ENCODE peak calls at places on chromosomes 3 and 15, in four cellular contexts. One of them, this sample, is unnamed. For H3K27me3, the result is how much of the 10 kb centered on the place peaks cover.

GRCh38 chr3:56762718-56763117 is 39.0 kb downstream of the ARHGEF3 start:
- DNase-seq in left lung: no peak
- DNase-seq in IMR-90: no peak
- DNase-seq in GM23248: no peak
- DNase-seq in this sample: no peak

GRCh38 chr3:27573780-27574437 is 89.7 kb upstream of the SLC4A7 start:
- DNase-seq in left lung: no peak
- DNase-seq in IMR-90: peak
- DNase-seq in GM23248: peak
- DNase-seq in this sample: no peak

GRCh38 chr3:119524931-119525662 is 26.8 kb downstream of the TIMMDC1 start:
- DNase-seq in left lung: no peak
- DNase-seq in IMR-90: no peak
- DNase-seq in GM23248: peak
- DNase-seq in this sample: no peak

GRCh38 chr3:170330366-170330765 is 27.1 kb upstream of the SKIL start:
- DNase-seq in left lung: no peak
- DNase-seq in IMR-90: peak
- DNase-seq in GM23248: peak
- DNase-seq in this sample: no peak

GRCh38 chr3:163555918-163556317 is 1522.4 kb downstream of the SI start:
- DNase-seq in left lung: no peak
- DNase-seq in IMR-90: no peak
- DNase-seq in GM23248: no peak
- DNase-seq in this sample: no peak

GRCh38 chr3:13770390-13771169 is 109.3 kb downstream of the WNT7A start:
- DNase-seq in left lung: no peak
- DNase-seq in IMR-90: no peak
- DNase-seq in GM23248: no peak
- DNase-seq in this sample: no peak

GRCh38 chr15:25362545-25362944 is 76.3 kb downstream of the UBE3A start:
- DNase-seq in left lung: no peak
- DNase-seq in IMR-90: no peak
- DNase-seq in GM23248: peak
- DNase-seq in this sample: no peak

GRCh38 chr15:31262901-31263671 is 63.5 kb upstream of the KLF13 start:
- DNase-seq in left lung: peak
- DNase-seq in IMR-90: peak
- DNase-seq in GM23248: peak
- DNase-seq in this sample: no peak

GRCh38 chr3:186099178-186099577 is 9.7 kb downstream of the ETV5 start:
- DNase-seq in left lung: peak
- DNase-seq in IMR-90: peak
- DNase-seq in GM23248: peak
- DNase-seq in this sample: no peak

GRCh38 chr3:65953301-65953812 is 85.4 kb downstream of the MAGI1 start:
- DNase-seq in left lung: peak
- DNase-seq in IMR-90: no peak
- DNase-seq in GM23248: no peak
- DNase-seq in this sample: no peak

GRCh38 chr3:36763850-36764703 is at the start of gene DCLK3:
- DNase-seq in left lung: no peak
- DNase-seq in IMR-90: no peak
- DNase-seq in GM23248: peak
- DNase-seq in this sample: no peak

GRCh38 chr3:45568848-45569247 is 25.7 kb upstream of the LIMD1 start:
- DNase-seq in left lung: no peak
- DNase-seq in IMR-90: no peak
- DNase-seq in GM23248: no peak
- DNase-seq in this sample: no peak

GRCh38 chr15:92725171-92725570 is 69.6 kb upstream of the FAM174B start:
- DNase-seq in left lung: no peak
- DNase-seq in IMR-90: no peak
- DNase-seq in GM23248: peak
- DNase-seq in this sample: no peak

GRCh38 chr3:151283907-151284461 is 5.6 kb upstream of the P2RY14 start:
- DNase-seq in left lung: no peak
- DNase-seq in IMR-90: peak
- DNase-seq in GM23248: peak
- DNase-seq in this sample: no peak

GRCh38 chr15:53836618-53837017 is 77.2 kb upstream of the WDR72 start:
- DNase-seq in left lung: no peak
- DNase-seq in IMR-90: no peak
- DNase-seq in GM23248: no peak
- DNase-seq in this sample: no peak

GRCh38 chr15:31329640-31330010 is 3.0 kb downstream of the KLF13 start:
- DNase-seq in left lung: no peak
- DNase-seq in IMR-90: no peak
- DNase-seq in GM23248: no peak
- DNase-seq in this sample: no peak

GRCh38 chr3:45528429-45528828 is 66.1 kb upstream of the LIMD1 start:
- DNase-seq in left lung: no peak
- DNase-seq in IMR-90: peak
- DNase-seq in GM23248: peak
- DNase-seq in this sample: no peak

GRCh38 chr3:157128771-157129671 is 30.9 kb downstream of the CCNL1 start:
- DNase-seq in left lung: no peak
- DNase-seq in IMR-90: peak
- DNase-seq in GM23248: peak
- DNase-seq in this sample: peak

GRCh38 chr15:59186501-59186900 is 20.1 kb upstream of the LDHAL6B start:
- DNase-seq in left lung: no peak
- DNase-seq in IMR-90: peak
- DNase-seq in GM23248: peak
- DNase-seq in this sample: no peak

GRCh38 chr3:79497447-79498111 is 270.2 kb downstream of the ROBO1 start:
- DNase-seq in left lung: no peak
- DNase-seq in IMR-90: peak
- DNase-seq in GM23248: peak
- DNase-seq in this sample: no peak

GRCh38 chr3:3157484-3157883 is 22.0 kb downstream of the CRBN start:
- DNase-seq in left lung: no peak
- DNase-seq in IMR-90: no peak
- DNase-seq in GM23248: no peak
- DNase-seq in this sample: no peak

GRCh38 chr3:13845806-13846205 is 34.1 kb downstream of the WNT7A start:
- DNase-seq in left lung: no peak
- DNase-seq in IMR-90: no peak
- DNase-seq in GM23248: no peak
- DNase-seq in this sample: no peak

GRCh38 chr3:31522152-31522551 is 10.6 kb upstream of the STT3B start:
- DNase-seq in left lung: no peak
- DNase-seq in IMR-90: no peak
- DNase-seq in GM23248: no peak
- DNase-seq in this sample: no peak

GRCh38 chr3:86880066-86880465 is 110.9 kb downstream of the VGLL3 start:
- DNase-seq in left lung: no peak
- DNase-seq in IMR-90: peak
- DNase-seq in GM23248: no peak
- DNase-seq in this sample: no peak

GRCh38 chr3:182861345-182861744 is 68.0 kb downstream of the ATP11B start:
- DNase-seq in left lung: no peak
- DNase-seq in IMR-90: peak
- DNase-seq in GM23248: peak
- DNase-seq in this sample: no peak

GRCh38 chr15:61668444-61668843 is 391.8 kb downstream of the VPS13C start:
- DNase-seq in left lung: no peak
- DNase-seq in IMR-90: no peak
- DNase-seq in GM23248: no peak
- DNase-seq in this sample: no peak

GRCh38 chr3:30538787-30539186 is 67.6 kb upstream of the TGFBR2 start:
- DNase-seq in left lung: no peak
- DNase-seq in IMR-90: peak
- DNase-seq in GM23248: peak
- DNase-seq in this sample: no peak

GRCh38 chr3:183518446-183519185 is 36.9 kb downstream of the KLHL6 start:
- DNase-seq in left lung: no peak
- DNase-seq in IMR-90: no peak
- DNase-seq in GM23248: peak
- DNase-seq in this sample: no peak

GRCh38 chr3:167901087-167901486 is 165.6 kb downstream of the SERPINI1 start:
- DNase-seq in left lung: no peak
- DNase-seq in IMR-90: no peak
- DNase-seq in GM23248: no peak
- DNase-seq in this sample: no peak

GRCh38 chr3:46707601-46708011 is 6.4 kb downstream of the TMIE start:
- DNase-seq in left lung: no peak
- DNase-seq in IMR-90: no peak
- DNase-seq in GM23248: no peak
- DNase-seq in this sample: no peak

GRCh38 chr15:49624046-49624445 is 3.2 kb downstream of the DTWD1 start:
- DNase-seq in left lung: no peak
- DNase-seq in IMR-90: peak
- DNase-seq in GM23248: peak
- DNase-seq in this sample: no peak

GRCh38 chr15:80559320-80559693 is 135.8 kb upstream of the ABHD17C start:
- DNase-seq in left lung: peak
- DNase-seq in IMR-90: no peak
- DNase-seq in GM23248: no peak
- DNase-seq in this sample: no peak

GRCh38 chr3:46860381-46861292 is 2.6 kb downstream of the MYL3 start:
- DNase-seq in left lung: peak
- DNase-seq in IMR-90: no peak
- DNase-seq in GM23248: peak
- DNase-seq in this sample: no peak

GRCh38 chr3:81965696-81966095 is 204.3 kb upstream of the GBE1 start:
- DNase-seq in left lung: no peak
- DNase-seq in IMR-90: no peak
- DNase-seq in GM23248: no peak
- DNase-seq in this sample: no peak

GRCh38 chr3:52829906-52830463 is 487 bp downstream of the ITIH4 start:
- DNase-seq in left lung: no peak
- DNase-seq in IMR-90: no peak
- DNase-seq in GM23248: no peak
- DNase-seq in this sample: no peak

GRCh38 chr15:90884719-90885431 is 571 bp downstream of the FES start:
- DNase-seq in left lung: no peak
- DNase-seq in IMR-90: no peak
- DNase-seq in GM23248: no peak
- DNase-seq in this sample: no peak
- H3K4me3 ChIP-seq in left lung: peak
- H3K4me3 ChIP-seq in IMR-90: peak
- H3K4me3 ChIP-seq in GM23248: peak
- H3K4me3 ChIP-seq in this sample: no peak

GRCh38 chr15:60257760-60258159 is 140.0 kb downstream of the ANXA2 start:
- DNase-seq in left lung: no peak
- DNase-seq in IMR-90: no peak
- DNase-seq in GM23248: no peak
- DNase-seq in this sample: no peak
- H3K27me3 ChIP-seq in left lung: under half
- H3K27me3 ChIP-seq in IMR-90: under half
- H3K27me3 ChIP-seq in GM23248: under half
- H3K27me3 ChIP-seq in this sample: under half

GRCh38 chr3:63308072-63308471 is 30.0 kb downstream of the SYNPR start:
- DNase-seq in left lung: no peak
- DNase-seq in IMR-90: no peak
- DNase-seq in GM23248: no peak
- DNase-seq in this sample: no peak

GRCh38 chr3:63304421-63304820 is 26.3 kb downstream of the SYNPR start:
- DNase-seq in left lung: no peak
- DNase-seq in IMR-90: no peak
- DNase-seq in GM23248: peak
- DNase-seq in this sample: no peak

GRCh38 chr3:63303238-63303637 is 25.1 kb downstream of the SYNPR start:
- DNase-seq in left lung: no peak
- DNase-seq in IMR-90: no peak
- DNase-seq in GM23248: no peak
- DNase-seq in this sample: no peak
- H3K4me3 ChIP-seq in left lung: no peak
- H3K4me3 ChIP-seq in IMR-90: no peak
- H3K4me3 ChIP-seq in GM23248: no peak
- H3K4me3 ChIP-seq in this sample: no peak

GRCh38 chr3:42501681-42502428 is 588 bp upstream of the VIPR1 start:
- DNase-seq in left lung: peak
- DNase-seq in IMR-90: peak
- DNase-seq in GM23248: peak
- DNase-seq in this sample: peak
- H3K27me3 ChIP-seq in left lung: under half
- H3K27me3 ChIP-seq in IMR-90: half or more
- H3K27me3 ChIP-seq in GM23248: half or more
- H3K27me3 ChIP-seq in this sample: under half

GRCh38 chr3:112640864-112641751 is at the start of gene CCDC80:
- DNase-seq in left lung: no peak
- DNase-seq in IMR-90: peak
- DNase-seq in GM23248: peak
- DNase-seq in this sample: no peak

GRCh38 chr3:112642912-112643506 is 2.1 kb upstream of the CCDC80 start:
- DNase-seq in left lung: peak
- DNase-seq in IMR-90: peak
- DNase-seq in GM23248: peak
- DNase-seq in this sample: peak

GRCh38 chr3:112639451-112640332 is 1.3 kb downstream of the CCDC80 start:
- DNase-seq in left lung: no peak
- DNase-seq in IMR-90: no peak
- DNase-seq in GM23248: peak
- DNase-seq in this sample: no peak

GRCh38 chr3:112638327-112639020 is 2.5 kb downstream of the CCDC80 start:
- DNase-seq in left lung: no peak
- DNase-seq in IMR-90: no peak
- DNase-seq in GM23248: peak
- DNase-seq in this sample: no peak

DNA sequence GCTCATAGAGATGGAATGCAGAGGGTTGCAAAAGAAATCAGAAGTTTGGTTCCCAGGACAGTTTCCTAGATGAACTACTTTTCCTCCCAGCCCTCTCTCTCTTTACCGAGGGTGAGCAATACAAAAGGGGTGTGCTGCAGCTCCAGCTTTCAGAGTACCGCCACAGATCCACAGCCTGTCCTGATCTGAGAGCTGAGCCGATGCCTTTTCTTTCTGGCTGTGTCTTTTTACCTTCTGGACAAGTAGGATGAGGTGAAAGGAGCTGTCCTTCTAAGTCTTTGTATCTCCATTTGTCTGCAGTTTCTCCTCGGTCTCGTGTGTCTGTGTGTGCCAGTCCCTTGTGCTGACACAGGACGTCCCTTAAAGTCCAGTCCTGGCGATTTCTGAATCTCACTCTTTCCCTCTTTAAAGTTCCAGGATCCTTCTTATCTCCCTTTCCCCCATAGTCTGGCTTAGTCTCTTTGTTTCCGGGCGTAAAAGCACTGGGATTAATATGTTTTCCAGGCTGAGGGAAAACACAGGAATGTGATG is 545 bp downstream of the CCDC80 start:
- DNase-seq in left lung: no peak
- DNase-seq in IMR-90: peak
- DNase-seq in GM23248: peak
- DNase-seq in this sample: no peak
- H3K4me3 ChIP-seq in left lung: peak
- H3K4me3 ChIP-seq in IMR-90: peak
- H3K4me3 ChIP-seq in GM23248: peak
- H3K4me3 ChIP-seq in this sample: no peak

DNA sequence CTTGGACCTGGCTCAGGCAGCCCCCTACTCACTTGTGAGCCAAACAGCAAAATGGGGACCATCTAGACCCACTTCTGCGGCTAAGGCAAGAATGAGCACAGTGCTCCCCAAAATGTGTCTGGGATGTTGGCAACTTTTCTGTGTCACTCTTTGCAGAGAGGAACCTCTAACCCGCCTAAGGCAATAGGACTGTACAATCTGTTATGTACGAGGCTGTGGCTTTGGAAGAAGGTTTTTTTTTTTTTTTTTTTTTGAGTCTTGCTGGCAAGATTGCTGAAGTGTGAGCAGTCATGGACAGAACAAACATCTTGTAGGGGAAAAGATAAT is 7.3 kb downstream of the FEZF2 start:
- DNase-seq in left lung: no peak
- DNase-seq in IMR-90: no peak
- DNase-seq in GM23248: no peak
- DNase-seq in this sample: no peak
- H3K27me3 ChIP-seq in left lung: half or more
- H3K27me3 ChIP-seq in IMR-90: half or more
- H3K27me3 ChIP-seq in GM23248: half or more
- H3K27me3 ChIP-seq in this sample: under half

This sample was measured in CD8-positive, alpha-beta memory T cell.